ENCODE peak calls at places on chromosomes 11 and 22, in four cellular contexts. T is globus pallidus; W is activated CD4-positive, alpha-beta T cell treated with anti-CD3 and anti-CD28 coated beads, Interleukin-2, amount 10 ng/mL, durations not matched to agents 7 days and 5 days; U is CMK. C is an unnamed sample.

GRCh38 chr11:9604134-9604533 is 30.7 kb downstream of the WEE1 start:
- DNase-seq in T (no peak), W (no peak), U (no peak), C (no peak)

GRCh38 chr22:37419916-37420655 is 7.2 kb downstream of the ELFN2 start:
- DNase-seq in W (peak; percentile 34), U (no peak), T (no peak), C (no peak)

GRCh38 chr11:117830674-117831351 is 6.3 kb upstream of the FXYD2 start:
- DNase-seq in U (no peak), T (no peak), W (no peak), C (no peak)

GRCh38 chr11:102318469-102318868 is 1.2 kb downstream of the BIRC3 start:
- DNase-seq in W (peak; percentile 57), T (no peak), U (no peak), C (no peak)

GRCh38 chr11:15695096-15695721 is 580.5 kb downstream of the INSC start:
- DNase-seq in W (no peak), T (no peak), U (no peak), C (no peak)

GRCh38 chr11:84714316-84714780 is 912.8 kb downstream of the DLG2 start:
- DNase-seq in U (peak; percentile 5), W (peak; percentile 78), T (peak; percentile 18), C (peak; percentile 64)

GRCh38 chr11:65290448-65291165 is 24.1 kb upstream of the CDC42EP2 start:
- DNase-seq in W (no peak), U (peak; percentile 52), T (peak; percentile 93), C (no peak)

GRCh38 chr22:23569716-23570115 is 10.4 kb downstream of the IGLL1 start:
- DNase-seq in T (no peak), U (no peak), W (no peak), C (no peak)

GRCh38 chr11:35389897-35390462 is 29.4 kb downstream of the SLC1A2 start:
- DNase-seq in T (no peak), W (no peak), U (no peak), C (no peak)

GRCh38 chr11:95688501-95689222 is 100.9 kb downstream of the FAM76B start:
- DNase-seq in U (no peak), W (peak; percentile 48), T (no peak), C (no peak)